ENCODE peak calls at places on chromosome 5, in four cellular contexts. X is activated B cell treated with CpG ODN at 0.5 μM for 24 hours, C is lower lobe of right lung, I is heart left ventricle. L is an unnamed sample.
A peak's percentile ranks its signal among the peaks of the same experiment; 100 is the strongest.

GRCh38 chr5:80915716-80916115 is 44.4 kb upstream of the RASGRF2 start:
- DNase-seq in X (no peak), C (no peak), I (no peak), L (no peak)

GRCh38 chr5:17440766-17441165 is 57.3 kb upstream of the TAF11L2 start:
- DNase-seq in X (no peak), C (no peak), I (no peak), L (no peak)

GRCh38 chr5:10351199-10351881 is 2.2 kb upstream of the MARCHF6 start:
- DNase-seq in X (no peak), C (no peak), I (peak; percentile 56), L (no peak)

GRCh38 chr5:53008751-53009150 is 19.6 kb downstream of the ITGA2 start:
- DNase-seq in X (no peak), C (no peak), I (no peak), L (peak; percentile 63)

GRCh38 chr5:174231961-174232487 is 186.5 kb downstream of the NSG2 start:
- DNase-seq in X (no peak), C (no peak), I (no peak), L (no peak)

GRCh38 chr5:138936-139335 is 47.0 kb downstream of the PLEKHG4B start:
- DNase-seq in X (no peak), C (no peak), I (no peak), L (no peak)

GRCh38 chr5:6604946-6605345 is 27.9 kb downstream of the NSUN2 start:
- DNase-seq in X (no peak), C (no peak), I (no peak), L (no peak)

GRCh38 chr5:135230326-135230925 is 168.6 kb downstream of the MACROH2A1 start:
- DNase-seq in X (no peak), C (peak; percentile 76), I (peak; percentile 60), L (peak; percentile 64)

GRCh38 chr5:32000726-32001125 is 173.4 kb downstream of the GOLPH3 start:
- DNase-seq in X (no peak), C (no peak), I (no peak), L (no peak)

GRCh38 chr5:119366537-119366874 is 10.7 kb downstream of the TNFAIP8 start:
- DNase-seq in X (no peak), C (no peak), I (no peak), L (no peak)

GRCh38 chr5:89866410-89866809 is 543.1 kb downstream of the CETN3 start:
- DNase-seq in X (no peak), C (no peak), I (no peak), L (no peak)

GRCh38 chr5:159405611-159406031 is 75.3 kb upstream of the IL12B start:
- DNase-seq in X (peak; percentile 35), C (no peak), I (no peak), L (no peak)

GRCh38 chr5:129382921-129383672 is 77.0 kb upstream of the ADAMTS19 start:
- DNase-seq in X (no peak), C (no peak), I (no peak), L (no peak)

GRCh38 chr5:1443991-1444360 is 1.3 kb downstream of the SLC6A3 start:
- DNase-seq in X (peak; percentile 14), C (no peak), I (no peak), L (no peak)

GRCh38 chr5:156004754-156005153 is 322.2 kb upstream of the SGCD start:
- DNase-seq in X (no peak), C (no peak), I (peak; percentile 33), L (no peak)

GRCh38 chr5:172886974-172887491 is 53.0 kb downstream of the ERGIC1 start:
- DNase-seq in X (no peak), C (peak; percentile 95), I (peak; percentile 74), L (peak; percentile 98)

GRCh38 chr5:100706796-100707195 is 171.6 kb downstream of the FAM174A start:
- DNase-seq in X (no peak), C (no peak), I (no peak), L (no peak)

GRCh38 chr5:124065508-124065907 is 553.5 kb downstream of the CSNK1G3 start:
- DNase-seq in X (no peak), C (no peak), I (no peak), L (no peak)
- TF ChIP-seq CTCF in X (no peak), C (no peak), I (no peak), L (no peak)

GRCh38 chr5:59583151-59583809 is 310.2 kb downstream of the PDE4D start:
- DNase-seq in X (no peak), C (no peak), I (no peak), L (no peak)

GRCh38 chr5:59575648-59576290 is 317.8 kb downstream of the PDE4D start:
- DNase-seq in X (no peak), C (no peak), I (no peak), L (no peak)

GRCh38 chr5:59582746-59583145 is 310.8 kb downstream of the PDE4D start:
- DNase-seq in X (no peak), C (no peak), I (no peak), L (no peak)

GRCh38 chr5:59579101-59579885 is 314.2 kb downstream of the PDE4D start:
- DNase-seq in X (no peak), C (no peak), I (no peak), L (no peak)

DNA sequence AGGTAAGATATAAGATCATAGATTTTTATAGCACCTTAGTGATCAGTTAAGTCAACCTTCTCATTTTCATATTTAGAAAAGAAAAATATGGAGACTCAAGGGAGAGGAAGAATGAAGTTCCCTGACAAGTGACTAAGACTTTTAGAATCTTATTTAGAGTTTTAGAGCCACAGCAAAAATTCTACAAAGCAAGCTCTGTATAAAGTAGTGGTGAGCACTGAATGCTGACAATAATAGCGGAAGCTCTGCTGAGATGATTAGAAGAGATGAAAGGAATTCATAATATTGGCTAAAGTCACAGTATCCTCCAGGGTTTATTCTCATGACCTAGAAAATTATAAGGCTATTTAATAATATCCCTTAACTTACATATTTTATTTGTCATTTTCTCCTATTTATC is 316.0 kb downstream of the PDE4D start:
- DNase-seq in X (no peak), C (no peak), I (no peak), L (no peak)
- TF ChIP-seq CTCF in X (no peak), C (no peak), I (no peak), L (no peak)

GRCh38 chr5:125026900-125027731 is 280.7 kb upstream of the ZNF608 start:
- DNase-seq in X (no peak), C (no peak), I (no peak), L (no peak)
- TF ChIP-seq CTCF in X (no peak), C (no peak), I (no peak), L (no peak)

GRCh38 chr5:112228672-112229071 is 190.4 kb downstream of the EPB41L4A start:
- DNase-seq in X (no peak), C (peak; percentile 92), I (peak; percentile 92), L (no peak)
- TF ChIP-seq CTCF in X (no peak), C (no peak), I (no peak), L (no peak)

DNA sequence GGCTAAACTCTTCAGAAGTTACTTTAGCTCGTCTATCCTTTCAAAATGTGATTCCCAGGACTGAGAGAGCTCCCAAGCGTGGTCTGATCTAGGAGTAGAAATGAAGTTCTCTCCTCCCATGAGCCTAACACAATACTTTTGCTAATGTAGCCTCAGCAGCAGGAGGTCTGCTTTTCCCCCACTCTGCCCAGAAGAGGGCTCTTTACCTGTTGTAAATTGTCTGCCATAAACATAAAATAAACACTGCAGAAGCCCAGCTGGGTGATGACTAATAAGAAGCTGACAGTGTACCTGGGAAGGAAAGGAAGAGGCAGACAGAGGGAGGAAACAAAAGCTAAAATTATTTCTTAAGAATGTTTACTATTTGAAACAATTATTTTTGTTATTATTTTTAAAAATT is 15.4 kb downstream of the SLC36A3 start:
- DNase-seq in X (no peak), C (no peak), I (no peak), L (no peak)
- TF ChIP-seq CTCF in X (no peak), C (no peak), I (no peak), L (no peak)

GRCh38 chr5:143402464-143403356 is 776 bp downstream of the NR3C1 start:
- DNase-seq in X (peak; percentile 58), C (peak; percentile 83), I (peak; percentile 74), L (peak; percentile 64)
- TF ChIP-seq CTCF in X (no peak), C (no peak), I (no peak), L (no peak)

L was measured in CD14-positive monocyte.